ENCODE peak calls at places on chromosomes 1 and 21, in four cellular contexts. One of them, this sample, is unnamed.

GRCh38 chr1:214445201-214445600 is 106.2 kb downstream of the PTPN14 start:
- DNase-seq in WTC11: no peak
- DNase-seq in K562: no peak
- DNase-seq in HepG2: no peak
- DNase-seq in this sample: no peak

GRCh38 chr1:36732038-36732402 is 249.3 kb upstream of the CSF3R start:
- DNase-seq in K562: no peak
- DNase-seq in HepG2: no peak
- DNase-seq in WTC11: no peak
- DNase-seq in this sample: no peak

GRCh38 chr1:160625725-160626498 is 20.9 kb downstream of the SLAMF1 start:
- DNase-seq in HepG2: no peak
- DNase-seq in WTC11: no peak
- DNase-seq in K562: no peak
- DNase-seq in this sample: no peak

GRCh38 chr1:170661646-170662411 is 2.1 kb upstream of the PRRX1 start:
- DNase-seq in WTC11: peak
- DNase-seq in K562: no peak
- DNase-seq in HepG2: no peak
- DNase-seq in this sample: no peak

GRCh38 chr1:167059045-167059728 is 31.0 kb downstream of the GPA33 start:
- DNase-seq in HepG2: peak
- DNase-seq in K562: peak
- DNase-seq in WTC11: peak
- DNase-seq in this sample: peak

GRCh38 chr1:36508257-36508656 is 25.5 kb upstream of the CSF3R start:
- DNase-seq in K562: no peak
- DNase-seq in WTC11: no peak
- DNase-seq in HepG2: no peak
- DNase-seq in this sample: no peak

GRCh38 chr1:147787765-147788164 is 27.4 kb upstream of the GJA5 start:
- DNase-seq in WTC11: no peak
- DNase-seq in K562: no peak
- DNase-seq in HepG2: no peak
- DNase-seq in this sample: no peak

GRCh38 chr1:94110021-94110761 is 10.8 kb downstream of the ABCA4 start:
- DNase-seq in HepG2: no peak
- DNase-seq in WTC11: no peak
- DNase-seq in K562: no peak
- DNase-seq in this sample: no peak

GRCh38 chr1:44035726-44036408 is 4.6 kb upstream of the SLC6A9 start:
- DNase-seq in HepG2: no peak
- DNase-seq in K562: peak
- DNase-seq in WTC11: no peak
- DNase-seq in this sample: no peak
- TF ChIP-seq ELF4 in HepG2: no peak
- TF ChIP-seq ELF4 in K562: peak
- TF ChIP-seq ELF4 in WTC11: no peak
- TF ChIP-seq ELF4 in this sample: no peak

DNA sequence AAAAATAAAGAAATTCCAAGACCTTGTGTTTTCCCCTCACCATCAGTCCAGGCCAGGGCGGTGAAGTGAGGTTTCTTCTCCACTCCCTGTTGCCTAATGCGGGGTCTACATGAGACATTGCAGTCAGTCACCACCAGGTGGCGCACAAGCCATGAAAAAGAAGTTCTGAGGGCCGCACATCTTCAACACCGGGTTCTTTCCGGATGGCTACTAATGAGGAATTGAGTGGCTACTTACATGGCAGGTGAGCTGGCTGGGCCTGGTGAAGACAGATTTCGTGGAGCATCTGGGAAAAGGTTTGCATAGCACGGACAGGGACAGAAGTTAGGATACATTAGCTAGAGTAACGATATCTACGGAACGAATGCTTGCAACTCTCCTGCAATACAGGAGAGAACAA is 15.8 kb upstream of the S100A11 start:
- DNase-seq in WTC11: peak
- DNase-seq in HepG2: peak
- DNase-seq in K562: peak
- DNase-seq in this sample: peak
- TF ChIP-seq ELF4 in WTC11: no peak
- TF ChIP-seq ELF4 in HepG2: no peak
- TF ChIP-seq ELF4 in K562: no peak
- TF ChIP-seq ELF4 in this sample: no peak

DNA sequence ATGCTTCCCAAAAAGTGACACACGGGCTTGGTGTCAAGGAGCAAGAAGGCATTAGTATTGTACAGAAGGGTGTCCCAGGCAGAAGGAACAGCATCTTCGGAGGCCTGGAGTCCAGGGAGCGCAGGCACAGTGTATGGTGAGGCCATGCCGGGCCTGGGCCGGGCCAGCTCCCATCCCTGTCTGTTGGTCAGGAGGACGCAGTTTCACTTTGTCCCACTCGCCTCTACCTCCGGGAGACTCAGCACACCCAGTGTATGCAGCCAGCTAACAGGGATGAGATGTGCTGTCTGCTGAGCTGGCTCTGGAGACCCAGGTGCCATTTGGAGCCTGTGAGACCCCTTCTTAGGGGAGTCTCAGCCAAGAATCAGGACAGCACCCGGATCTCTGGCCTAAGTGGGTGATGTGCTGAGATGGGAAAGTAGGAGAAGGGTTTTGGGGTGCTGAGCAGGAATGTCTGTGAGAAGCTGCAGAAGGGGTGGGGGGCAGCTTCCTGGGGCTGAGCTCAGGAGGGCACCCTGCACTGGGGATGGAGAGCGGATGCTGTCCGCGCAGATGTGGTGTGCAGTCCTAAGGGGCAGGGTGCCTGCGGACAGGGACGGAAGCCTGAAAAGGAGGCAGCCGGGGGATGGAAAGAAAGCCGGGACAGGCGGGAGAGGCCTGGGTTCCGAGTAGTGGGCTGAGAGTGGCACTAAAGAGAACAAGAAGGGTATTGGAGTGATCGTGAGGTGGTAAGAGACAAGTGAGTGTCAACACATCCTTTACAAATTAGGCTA is 25.7 kb downstream of the DMRTB1 start:
- DNase-seq in K562: no peak
- DNase-seq in HepG2: no peak
- DNase-seq in WTC11: no peak
- DNase-seq in this sample: no peak
- TF ChIP-seq ELF4 in K562: no peak
- TF ChIP-seq ELF4 in HepG2: no peak
- TF ChIP-seq ELF4 in WTC11: no peak
- TF ChIP-seq ELF4 in this sample: no peak

GRCh38 chr1:226632922-226633351 is 84.4 kb downstream of the STUM start:
- DNase-seq in WTC11: no peak
- DNase-seq in K562: no peak
- DNase-seq in HepG2: no peak
- DNase-seq in this sample: no peak
- TF ChIP-seq ELF4 in WTC11: no peak
- TF ChIP-seq ELF4 in K562: no peak
- TF ChIP-seq ELF4 in HepG2: no peak
- TF ChIP-seq ELF4 in this sample: no peak

GRCh38 chr1:179021873-179022272 is 3.8 kb upstream of the FAM20B start:
- DNase-seq in HepG2: peak
- DNase-seq in K562: no peak
- DNase-seq in WTC11: no peak
- DNase-seq in this sample: no peak
- TF ChIP-seq ELF4 in HepG2: no peak
- TF ChIP-seq ELF4 in K562: no peak
- TF ChIP-seq ELF4 in WTC11: no peak
- TF ChIP-seq ELF4 in this sample: no peak

DNA sequence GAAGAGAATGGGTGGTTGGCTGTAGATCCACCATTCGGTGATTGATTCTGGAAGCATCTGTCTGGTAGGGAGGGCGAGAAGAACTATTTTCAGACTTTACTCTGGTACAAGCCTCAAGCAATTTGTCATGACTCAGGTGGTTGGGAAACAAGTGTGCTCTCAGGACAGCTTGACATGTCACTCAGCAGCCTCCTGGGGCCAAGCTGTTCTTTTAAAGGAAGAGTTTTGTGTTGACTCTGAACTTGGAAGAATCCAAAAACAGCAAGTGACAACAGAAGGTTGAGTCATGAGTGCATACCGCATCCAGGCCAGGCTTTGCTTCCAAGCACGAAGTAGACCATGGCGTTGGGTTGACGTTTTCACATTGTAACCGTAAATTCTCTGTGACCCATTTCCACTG is 65.9 kb downstream of the CLIC6 start:
- DNase-seq in K562: no peak
- DNase-seq in HepG2: no peak
- DNase-seq in WTC11: no peak
- DNase-seq in this sample: no peak
- TF ChIP-seq ELF4 in K562: no peak
- TF ChIP-seq ELF4 in HepG2: no peak
- TF ChIP-seq ELF4 in WTC11: no peak
- TF ChIP-seq ELF4 in this sample: no peak

GRCh38 chr1:228162286-228163003 is 3.2 kb upstream of the IBA57 start:
- DNase-seq in WTC11: no peak
- DNase-seq in K562: peak
- DNase-seq in HepG2: no peak
- DNase-seq in this sample: no peak
- TF ChIP-seq ELF4 in WTC11: no peak
- TF ChIP-seq ELF4 in K562: no peak
- TF ChIP-seq ELF4 in HepG2: no peak
- TF ChIP-seq ELF4 in this sample: no peak

GRCh38 chr1:240962086-240962485 is 350.1 kb upstream of the GREM2 start:
- DNase-seq in WTC11: no peak
- DNase-seq in K562: no peak
- DNase-seq in HepG2: no peak
- DNase-seq in this sample: no peak

GRCh38 chr1:240956020-240956419 is 344.1 kb upstream of the GREM2 start:
- DNase-seq in K562: no peak
- DNase-seq in HepG2: no peak
- DNase-seq in WTC11: no peak
- DNase-seq in this sample: no peak

GRCh38 chr1:240956424-240956823 is 344.5 kb upstream of the GREM2 start:
- DNase-seq in WTC11: no peak
- DNase-seq in K562: no peak
- DNase-seq in HepG2: no peak
- DNase-seq in this sample: no peak
- TF ChIP-seq ELF4 in WTC11: no peak
- TF ChIP-seq ELF4 in K562: no peak
- TF ChIP-seq ELF4 in HepG2: no peak
- TF ChIP-seq ELF4 in this sample: no peak

DNA sequence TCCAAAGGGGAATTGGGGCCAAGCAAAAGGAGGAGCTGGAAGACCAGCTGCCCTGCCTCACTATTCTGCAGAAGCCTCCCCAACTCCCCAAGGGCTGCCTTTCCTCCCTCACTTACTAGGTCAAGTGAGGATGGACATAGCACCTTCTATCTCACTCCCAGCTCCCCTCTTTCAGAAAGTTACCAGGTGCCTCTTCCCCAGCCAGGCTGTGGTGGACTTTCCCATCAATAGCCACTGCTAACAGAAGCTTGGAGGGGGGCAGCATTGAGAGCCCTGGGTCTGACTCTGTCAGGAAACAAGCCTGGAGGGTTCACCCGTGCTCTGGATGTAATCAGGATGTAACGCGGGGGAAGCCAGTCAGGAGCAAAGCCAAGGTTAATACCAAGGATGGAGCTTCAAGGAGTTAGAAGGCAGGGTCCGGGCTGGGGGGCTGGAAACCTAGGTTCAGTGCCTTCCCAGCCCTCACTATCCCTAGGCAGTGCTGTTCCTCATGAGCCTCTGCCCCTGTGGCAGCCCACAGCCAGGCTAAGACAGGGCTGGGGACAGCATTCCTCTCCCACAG is 127.8 kb upstream of the NGF start:
- DNase-seq in HepG2: no peak
- DNase-seq in WTC11: no peak
- DNase-seq in K562: no peak
- DNase-seq in this sample: no peak
- TF ChIP-seq ELF4 in HepG2: no peak
- TF ChIP-seq ELF4 in WTC11: no peak
- TF ChIP-seq ELF4 in K562: no peak
- TF ChIP-seq ELF4 in this sample: no peak

This sample was measured in HEK293T.